ENCODE peak calls at places on chromosomes 2 and 18, in eight cellular contexts. T is stomach, U is colonic mucosa, W is heart right ventricle, Z is right atrium auricular region, Y is right cardiac atrium, L is pancreas, F is adrenal gland. E is an unnamed sample. For H3K9me3, the result is how much of the 10 kb centered on the place peaks cover.

GRCh38 chr18:36757081-36757480 is 71.7 kb downstream of the TPGS2 start:
- DNase-seq in L (no peak), U (no peak), F (no peak), W (no peak), Y (no peak), T (no peak), Z (no peak), E (no peak)

GRCh38 chr2:45691600-45691999 is 40.1 kb downstream of the PRKCE start:
- DNase-seq in L (no peak), T (no peak), F (no peak), Y (no peak), U (no peak), W (no peak), Z (no peak), E (no peak)

GRCh38 chr2:23630111-23630480 is 245.1 kb downstream of the KLHL29 start:
- DNase-seq in Z (no peak), U (no peak), F (no peak), W (no peak), T (no peak), L (peak), Y (no peak), E (no peak)

GRCh38 chr18:10405014-10405493 is 49.4 kb upstream of the APCDD1 start:
- DNase-seq in Z (no peak), U (no peak), W (no peak), L (no peak), T (no peak), F (no peak), Y (peak), E (no peak)

GRCh38 chr2:201674794-201675193 is 23.6 kb downstream of the MPP4 start:
- DNase-seq in Z (no peak), T (no peak), W (no peak), U (no peak), Y (no peak), F (no peak), L (no peak), E (no peak)

GRCh38 chr2:28652217-28652616 is 99.4 kb upstream of the PPP1CB start:
- DNase-seq in F (no peak), U (no peak), Y (no peak), L (no peak), W (no peak), Z (no peak), T (no peak), E (no peak)

GRCh38 chr2:38533180-38533579 is 69.5 kb downstream of the HNRNPLL start:
- DNase-seq in W (no peak), F (no peak), U (no peak), Y (no peak), Z (no peak), L (no peak), T (no peak), E (no peak)

GRCh38 chr2:73013941-73014340 is 57.6 kb downstream of the SFXN5 start:
- DNase-seq in L (no peak), Y (no peak), Z (no peak), F (no peak), U (no peak), T (no peak), W (no peak), E (no peak)

GRCh38 chr18:31553800-31554199 is 37.9 kb upstream of the TTR start:
- DNase-seq in Y (no peak), U (no peak), Z (no peak), T (no peak), F (no peak), W (no peak), L (no peak), E (no peak)

GRCh38 chr2:219523031-219523671 is 8.9 kb downstream of the ASIC4 start:
- DNase-seq in Z (no peak), L (peak), Y (no peak), W (no peak), F (no peak), T (no peak), U (no peak), E (no peak)

GRCh38 chr2:224428787-224429440 is 27.0 kb upstream of the FAM124B start:
- DNase-seq in U (no peak), Z (no peak), T (no peak), Y (no peak), W (no peak), F (no peak), L (no peak), E (no peak)

GRCh38 chr2:219274392-219274921 is 4.7 kb upstream of the DNAJB2 start:
- DNase-seq in L (no peak), U (no peak), Y (peak), W (no peak), F (peak), T (no peak), Z (peak), E (no peak)

GRCh38 chr2:208040199-208041171 is 15.2 kb upstream of the PLEKHM3 start:
- DNase-seq in T (peak), Z (peak), U (peak), L (peak), W (peak), Y (peak), F (peak), E (no peak)

GRCh38 chr18:8367217-8367988 is 241.8 kb upstream of the RAB12 start:
- DNase-seq in T (peak), Z (no peak), L (peak), F (peak), W (peak), U (peak), Y (peak), E (peak)

GRCh38 chr2:11573418-11574175 is 39.8 kb downstream of the GREB1 start:
- DNase-seq in T (no peak), U (no peak), L (no peak), F (no peak), Z (no peak), W (no peak), Y (no peak), E (no peak)

GRCh38 chr2:175030380-175031271 is 25.4 kb upstream of the CHN1 start:
- DNase-seq in F (peak), T (no peak), U (peak), Y (no peak), L (no peak), Z (no peak), W (no peak), E (no peak)

GRCh38 chr2:144114761-144115160 is 405.2 kb downstream of the ZEB2 start:
- DNase-seq in T (no peak), Z (no peak), F (no peak), U (no peak), L (no peak), Y (no peak), W (no peak), E (no peak)

GRCh38 chr2:144111443-144111842 is 408.5 kb downstream of the ZEB2 start:
- DNase-seq in W (no peak), Z (no peak), T (no peak), L (no peak), U (no peak), Y (no peak), F (no peak), E (no peak)

GRCh38 chr2:144117079-144117478 is 402.8 kb downstream of the ZEB2 start:
- DNase-seq in Y (no peak), T (no peak), Z (no peak), W (no peak), U (no peak), F (no peak), L (no peak), E (no peak)

GRCh38 chr2:144115892-144116291 is 404.0 kb downstream of the ZEB2 start:
- DNase-seq in L (no peak), T (no peak), U (no peak), Z (no peak), W (no peak), Y (no peak), F (no peak), E (no peak)
- H3K9me3 ChIP-seq in L (under half), T (under half), U (under half), Z (under half), W (under half), Y (under half), F (under half), E (under half)

DNA sequence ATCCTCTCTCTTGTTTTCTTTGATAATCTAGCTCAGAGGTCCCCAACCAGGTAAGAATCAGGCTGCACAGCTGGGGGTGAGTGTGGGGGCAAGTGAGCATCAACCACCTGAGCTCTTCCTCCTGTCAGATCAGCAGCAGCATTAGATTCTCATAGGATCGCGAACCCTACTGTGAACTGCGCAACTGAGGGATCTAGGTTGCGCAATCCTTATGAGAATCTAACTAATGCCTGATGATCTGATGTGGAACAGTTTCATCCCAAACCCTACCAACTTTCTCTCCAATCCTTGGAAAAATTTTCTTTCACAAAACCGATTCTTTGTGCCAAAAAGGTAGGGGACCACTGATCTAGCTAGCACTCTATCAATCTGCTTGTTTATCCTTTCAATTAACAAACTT is 678.3 kb downstream of the CBLN2 start:
- DNase-seq in Y (no peak), T (no peak), U (no peak), W (no peak), F (no peak), L (no peak), Z (no peak), E (no peak)
- H3K9me3 ChIP-seq in Y (under half), T (under half), U (under half), W (under half), F (under half), L (under half), Z (under half), E (under half)

GRCh38 chr18:78625446-78625845 is 354.2 kb upstream of the SALL3 start:
- DNase-seq in T (no peak), L (no peak), Y (no peak), W (no peak), Z (no peak), F (no peak), U (no peak), E (no peak)
- H3K9me3 ChIP-seq in T (under half), L (under half), Y (under half), W (under half), Z (under half), F (under half), U (under half), E (under half)

GRCh38 chr2:239727776-239728600 is 297.2 kb downstream of the NDUFA10 start:
- DNase-seq in W (peak), F (no peak), Y (peak), L (peak), T (no peak), Z (no peak), U (no peak), E (no peak)

GRCh38 chr2:239726091-239726591 is 299.0 kb downstream of the NDUFA10 start:
- DNase-seq in L (peak), U (no peak), Y (no peak), F (no peak), T (no peak), W (no peak), Z (no peak), E (no peak)

GRCh38 chr2:239728751-239729150 is 296.4 kb downstream of the NDUFA10 start:
- DNase-seq in F (no peak), Z (no peak), W (no peak), T (no peak), U (no peak), L (peak), Y (no peak), E (no peak)

GRCh38 chr2:239726631-239727181 is 298.4 kb downstream of the NDUFA10 start:
- DNase-seq in Z (no peak), T (no peak), U (no peak), L (no peak), Y (no peak), F (no peak), W (no peak), E (no peak)

DNA sequence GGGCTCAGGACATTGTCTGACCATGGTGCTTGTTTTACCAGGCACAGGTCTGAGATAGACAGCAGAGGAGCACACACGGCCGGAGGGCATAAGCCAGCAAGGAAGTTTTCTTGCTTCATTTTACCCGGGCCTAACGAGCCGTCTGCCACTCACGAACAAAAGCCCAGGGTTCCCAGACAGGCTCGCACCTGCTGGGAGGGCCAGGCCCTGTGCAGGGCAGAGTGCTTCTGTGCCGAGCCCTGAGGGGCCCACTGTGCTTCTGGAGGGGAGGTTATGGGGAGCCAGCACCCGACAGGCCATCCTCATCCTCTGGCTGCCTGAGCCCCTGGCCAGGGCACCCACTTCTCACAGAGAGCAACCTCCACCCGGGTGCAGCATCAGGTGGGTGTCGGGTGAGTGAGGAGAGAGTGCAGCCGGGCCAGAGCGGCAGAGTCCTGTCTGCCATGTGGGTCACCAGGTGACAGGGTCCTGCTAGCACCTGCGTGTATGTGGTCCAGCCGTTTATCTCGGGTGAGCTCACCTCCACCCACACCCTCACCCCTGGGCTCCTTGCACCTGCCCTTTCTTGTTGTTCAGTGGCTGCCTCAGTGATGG is 297.9 kb downstream of the NDUFA10 start:
- DNase-seq in T (no peak), Y (no peak), F (no peak), U (no peak), W (no peak), L (peak), Z (no peak), E (no peak)
- H3K9me3 ChIP-seq in T (under half), Y (under half), F (under half), U (under half), W (under half), L (under half), Z (under half), E (under half)